ENCODE peak calls at places on chromosomes 16 and 17, in ten cellular contexts. P is heart right ventricle; L is progenitor cell of endocrine pancreas; K is caudate nucleus; M is activated naive CD4-positive, alpha-beta T cell; U is AG09319; C is activated gamma-delta T cell treated with Interleukin-2 at 50 U/mL for 16 hours; W is kidney tubule cell; V is cardiac muscle cell; A is HTR-8/SVneo. S is an unnamed sample.

GRCh38 chr16:14302399-14303181 is 231.5 kb downstream of the MRTFB start:
- DNase-seq in W (peak), V (no peak), A (no peak), L (peak), C (no peak), P (peak), M (peak), K (no peak), U (no peak), S (no peak)

GRCh38 chr17:45101883-45102811 is 30.2 kb downstream of the PLCD3 start:
- DNase-seq in V (no peak), M (no peak), K (no peak), L (no peak), P (no peak), A (no peak), U (no peak), W (no peak), C (no peak), S (no peak)

GRCh38 chr17:35817196-35817595 is 7.9 kb downstream of the TAF15 start:
- DNase-seq in V (no peak), M (no peak), L (no peak), A (no peak), C (no peak), U (no peak), K (no peak), W (no peak), P (no peak), S (no peak)

GRCh38 chr16:65624696-65625095 is 502.8 kb upstream of the CDH11 start:
- DNase-seq in A (no peak), C (no peak), V (peak), M (no peak), W (no peak), U (peak), L (no peak), P (no peak), K (no peak), S (no peak)

GRCh38 chr17:49482144-49482817 is 12.8 kb upstream of the NGFR start:
- DNase-seq in M (no peak), P (no peak), L (no peak), U (no peak), W (peak), V (no peak), A (no peak), C (no peak), K (no peak), S (no peak)

GRCh38 chr17:64641499-64641898 is 20.6 kb downstream of the SMURF2 start:
- DNase-seq in U (peak), M (no peak), V (peak), A (peak), L (no peak), K (no peak), W (peak), P (no peak), C (no peak), S (no peak)

GRCh38 chr17:7207120-7208001 is 12.3 kb downstream of the DLG4 start:
- DNase-seq in V (peak), U (no peak), M (no peak), A (no peak), C (no peak), P (no peak), W (no peak), K (no peak), L (no peak), S (no peak)

GRCh38 chr16:67551972-67552371 is 10.4 kb upstream of the CTCF start:
- DNase-seq in K (no peak), L (no peak), V (no peak), U (no peak), C (no peak), W (no peak), A (no peak), P (no peak), M (no peak), S (no peak)

GRCh38 chr17:82839617-82840292 is at the start of gene ZNF750:
- DNase-seq in A (no peak), L (no peak), W (no peak), U (no peak), K (no peak), P (no peak), V (no peak), M (no peak), C (no peak), S (no peak)

GRCh38 chr17:79577485-79578187 is 33.2 kb downstream of the RBFOX3 start:
- DNase-seq in P (no peak), L (no peak), A (no peak), K (no peak), C (no peak), M (no peak), W (no peak), U (no peak), V (no peak), S (no peak)

GRCh38 chr16:74747716-74748041 is 26.9 kb downstream of the FA2H start:
- DNase-seq in L (no peak), W (no peak), C (no peak), V (no peak), M (no peak), A (no peak), P (no peak), U (no peak), K (no peak), S (no peak)